ENCODE peak calls at places on chromosomes 11 and 22, in ten cellular contexts. I is AG09309, V is vagina, W is fibroblast of mammary gland, A is GM12878, S is heart right ventricle, M is astrocyte of the spinal cord, C is psoas muscle, J is fibroblast of lung, N is lower leg skin. P is an unnamed sample.

GRCh38 chr11:28838741-28839140 is 730.6 kb downstream of the METTL15 start:
- DNase-seq in I (no peak), V (no peak), W (peak), A (no peak), S (no peak), M (peak), C (no peak), J (peak), N (no peak), P (peak)

GRCh38 chr11:123054301-123055065 is 7.5 kb downstream of the HSPA8 start:
- DNase-seq in I (peak), V (no peak), W (peak), A (no peak), S (no peak), M (peak), C (no peak), J (peak), N (no peak), P (peak)

GRCh38 chr22:19523240-19524169 is 705 bp downstream of the CLDN5 start:
- DNase-seq in I (no peak), V (no peak), W (peak), A (no peak), S (no peak), M (peak), C (no peak), J (peak), N (no peak), P (no peak)

GRCh38 chr22:46574438-46574992 is 37.1 kb upstream of the CELSR1 start:
- DNase-seq in I (no peak), V (no peak), W (no peak), A (no peak), S (no peak), M (no peak), C (peak), J (no peak), N (peak), P (no peak)

GRCh38 chr22:44580756-44581435 is 82.9 kb upstream of the RTL6 start:
- DNase-seq in I (no peak), V (peak), W (no peak), A (no peak), S (no peak), M (no peak), C (no peak), J (no peak), N (peak), P (no peak)

GRCh38 chr22:44442186-44442465 is 55.9 kb downstream of the RTL6 start:
- DNase-seq in I (no peak), V (no peak), W (no peak), A (no peak), S (no peak), M (no peak), C (no peak), J (no peak), N (peak), P (no peak)

GRCh38 chr11:115052601-115053000 is 374.3 kb downstream of the NXPE2 start:
- DNase-seq in I (no peak), V (no peak), W (no peak), A (no peak), S (no peak), M (no peak), C (no peak), J (no peak), N (no peak), P (no peak)

GRCh38 chr11:61509058-61510029 is 795 bp downstream of the LRRC10B start:
- DNase-seq in I (peak), V (no peak), W (peak), A (no peak), S (peak), M (peak), C (peak), J (peak), N (no peak), P (peak)

GRCh38 chr22:17205432-17205831 is 13.8 kb downstream of the ADA2 start:
- DNase-seq in I (no peak), V (no peak), W (no peak), A (no peak), S (no peak), M (no peak), C (peak), J (no peak), N (no peak), P (no peak)

GRCh38 chr22:41286639-41287091 is 678 bp upstream of the RANGAP1 start:
- DNase-seq in I (no peak), V (no peak), W (peak), A (peak), S (no peak), M (no peak), C (no peak), J (peak), N (no peak), P (peak)

GRCh38 chr22:46726066-46726985 is 11.7 kb downstream of the CERK start:
- DNase-seq in I (no peak), V (no peak), W (peak), A (no peak), S (no peak), M (peak), C (no peak), J (no peak), N (no peak), P (no peak)

GRCh38 chr11:19968860-19969259 is 191.4 kb downstream of the DBX1 start:
- DNase-seq in I (no peak), V (no peak), W (no peak), A (no peak), S (no peak), M (no peak), C (no peak), J (no peak), N (no peak), P (no peak)

GRCh38 chr11:44634401-44635281 is 69.2 kb downstream of the CD82 start:
- DNase-seq in I (no peak), V (no peak), W (peak), A (no peak), S (peak), M (peak), C (peak), J (peak), N (peak), P (peak)

GRCh38 chr22:38706101-38706884 is 549 bp downstream of the GTPBP1 start:
- DNase-seq in I (no peak), V (no peak), W (peak), A (no peak), S (no peak), M (peak), C (peak), J (peak), N (peak), P (no peak)

GRCh38 chr11:114230031-114230430 is 66.2 kb upstream of the NNMT start:
- DNase-seq in I (no peak), V (no peak), W (no peak), A (no peak), S (no peak), M (no peak), C (no peak), J (no peak), N (no peak), P (no peak)

GRCh38 chr11:59263225-59263894 is 50.6 kb upstream of the MPEG1 start:
- DNase-seq in I (no peak), V (no peak), W (no peak), A (no peak), S (no peak), M (no peak), C (no peak), J (no peak), N (no peak), P (no peak)

GRCh38 chr22:43377486-43377995 is 34.3 kb upstream of the MPPED1 start:
- DNase-seq in I (no peak), V (no peak), W (no peak), A (no peak), S (no peak), M (no peak), C (no peak), J (peak), N (no peak), P (peak)

GRCh38 chr11:117834068-117834810 is 9.7 kb upstream of the FXYD2 start:
- DNase-seq in I (no peak), V (no peak), W (no peak), A (no peak), S (no peak), M (no peak), C (no peak), J (no peak), N (peak), P (no peak)

GRCh38 chr11:128548655-128549255 is 38.6 kb downstream of the ETS1 start:
- DNase-seq in I (no peak), V (no peak), W (peak), A (no peak), S (peak), M (no peak), C (peak), J (peak), N (peak), P (no peak)

GRCh38 chr11:86247608-86248007 is 3.1 kb downstream of the EED start:
- DNase-seq in I (no peak), V (no peak), W (no peak), A (no peak), S (no peak), M (no peak), C (no peak), J (no peak), N (no peak), P (no peak)

GRCh38 chr22:22748297-22748743 is 103.9 kb downstream of the GGTLC2 start:
- DNase-seq in I (peak), V (peak), W (peak), A (no peak), S (no peak), M (peak), C (no peak), J (peak), N (peak), P (peak)

GRCh38 chr22:20062043-20062765 is 17.8 kb upstream of the DGCR8 start:
- DNase-seq in I (no peak), V (no peak), W (no peak), A (no peak), S (no peak), M (no peak), C (no peak), J (no peak), N (no peak), P (no peak)

GRCh38 chr11:119044708-119045107 is 12.3 kb downstream of the HYOU1 start:
- DNase-seq in I (no peak), V (no peak), W (no peak), A (no peak), S (no peak), M (no peak), C (no peak), J (no peak), N (no peak), P (no peak)
- TF ChIP-seq CTCF in I (no peak), V (peak), W (no peak), A (peak), S (no peak), M (peak), C (no peak), J (no peak), N (no peak), P (peak)

DNA sequence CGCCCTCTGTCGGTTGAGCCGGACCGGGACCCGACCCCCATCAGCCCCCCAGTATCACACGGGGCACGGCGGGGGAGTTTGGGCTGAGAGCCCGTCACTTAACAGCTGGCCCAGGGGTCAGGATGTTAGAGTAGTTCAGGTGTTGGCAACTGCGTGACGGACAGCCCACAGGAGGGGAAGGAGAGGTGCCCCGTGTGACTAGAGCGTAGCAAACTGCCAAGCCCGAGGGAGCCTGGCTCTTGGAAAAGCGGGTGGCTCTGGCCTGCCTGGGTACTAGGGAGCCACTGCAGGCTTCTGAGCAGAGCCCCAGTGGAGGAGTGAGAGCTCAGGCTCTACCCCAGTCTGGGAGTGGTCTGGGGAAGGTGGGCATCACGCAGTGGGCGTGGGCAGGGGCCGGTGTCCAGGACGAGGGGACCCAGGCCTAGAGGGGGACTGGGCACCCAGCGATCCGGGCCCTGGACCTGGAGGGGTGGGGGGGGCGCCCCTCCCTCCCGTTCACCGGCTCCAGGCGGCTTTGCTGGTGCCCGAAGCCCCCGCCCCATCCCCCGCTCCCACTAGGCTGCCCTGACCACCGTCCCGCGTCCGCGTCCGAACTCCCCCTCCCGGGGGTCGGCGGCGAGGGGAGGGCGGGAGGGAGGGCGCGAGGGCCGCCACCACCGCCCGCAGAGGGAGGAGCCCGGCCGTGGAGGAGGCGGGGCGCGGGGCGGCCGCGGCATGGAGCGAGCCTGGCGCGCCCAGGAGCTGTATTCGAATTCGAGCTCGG is 24.4 kb downstream of the SHANK3 start:
- DNase-seq in I (no peak), V (no peak), W (no peak), A (no peak), S (peak), M (no peak), C (peak), J (no peak), N (peak), P (no peak)
- H3K4me3 ChIP-seq in I (peak), V (peak), W (peak), A (no peak), S (peak), M (peak), C (peak), J (peak), N (no peak), P (peak)

GRCh38 chr11:116243975-116244374 is 528.8 kb downstream of the BUD13 start:
- DNase-seq in I (no peak), V (no peak), W (no peak), A (no peak), S (no peak), M (no peak), C (no peak), J (no peak), N (no peak), P (no peak)

GRCh38 chr11:116255234-116255953 is 517.4 kb downstream of the BUD13 start:
- DNase-seq in I (no peak), V (no peak), W (no peak), A (no peak), S (no peak), M (no peak), C (no peak), J (no peak), N (no peak), P (no peak)

GRCh38 chr11:116244425-116244824 is 528.4 kb downstream of the BUD13 start:
- DNase-seq in I (no peak), V (no peak), W (no peak), A (no peak), S (no peak), M (no peak), C (no peak), J (no peak), N (no peak), P (no peak)

GRCh38 chr11:116244889-116245288 is 527.9 kb downstream of the BUD13 start:
- DNase-seq in I (no peak), V (no peak), W (no peak), A (no peak), S (no peak), M (no peak), C (no peak), J (no peak), N (no peak), P (no peak)

GRCh38 chr11:116249561-116249960 is 523.2 kb downstream of the BUD13 start:
- DNase-seq in I (no peak), V (no peak), W (no peak), A (no peak), S (no peak), M (no peak), C (no peak), J (no peak), N (no peak), P (no peak)
- TF ChIP-seq CTCF in I (no peak), V (no peak), W (no peak), A (no peak), S (no peak), M (no peak), C (no peak), J (no peak), N (no peak), P (no peak)

DNA sequence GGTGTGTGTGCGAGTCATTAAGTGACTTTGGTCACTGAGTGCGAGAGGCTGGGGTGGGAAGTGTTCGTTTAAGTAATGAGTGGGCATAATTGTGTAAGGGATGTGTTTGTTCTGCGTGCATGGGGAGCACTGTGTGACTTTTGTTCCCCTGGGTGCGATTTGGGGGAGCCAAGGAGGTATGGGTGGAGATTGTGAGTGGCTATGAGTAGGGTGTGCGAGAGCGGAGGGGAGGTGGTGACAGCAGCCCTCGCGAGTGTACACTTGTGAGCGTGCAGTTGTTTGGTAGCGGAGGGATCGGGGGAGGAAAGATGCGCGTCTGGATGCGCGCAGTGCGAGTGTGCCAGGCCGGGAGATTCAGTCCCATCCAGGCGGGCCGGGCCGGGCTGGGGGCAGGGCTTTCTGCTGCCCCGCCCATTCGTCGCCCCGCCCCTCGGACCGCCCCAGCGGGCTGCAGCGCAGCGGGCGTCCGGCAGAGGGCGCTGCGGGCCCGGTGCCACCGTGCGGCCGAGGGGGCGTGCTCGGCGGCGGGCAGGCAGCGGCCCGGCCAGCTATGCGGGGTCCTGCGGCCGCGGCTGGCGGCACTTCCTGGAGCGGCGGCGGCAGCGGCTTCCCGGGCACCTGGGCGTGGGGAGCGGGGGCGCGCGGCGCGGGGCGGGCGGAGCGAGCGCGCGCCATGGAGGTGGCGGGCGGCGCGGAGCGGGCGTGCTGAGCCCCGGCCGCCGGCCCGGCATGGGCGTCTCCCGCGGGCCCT is at the start of gene DGKZ:
- DNase-seq in I (no peak), V (no peak), W (peak), A (no peak), S (peak), M (peak), C (peak), J (peak), N (peak), P (peak)
- H3K4me3 ChIP-seq in I (peak), V (peak), W (peak), A (peak), S (peak), M (peak), C (peak), J (peak), N (peak), P (peak)

GRCh38 chr11:83285771-83286528 is at the start of gene CCDC90B:
- DNase-seq in I (peak), V (no peak), W (peak), A (peak), S (peak), M (peak), C (peak), J (peak), N (peak), P (peak)
- TF ChIP-seq CTCF in I (peak), V (no peak), W (peak), A (no peak), S (no peak), M (peak), C (no peak), J (no peak), N (no peak), P (peak)

GRCh38 chr11:3165916-3166267 is 782 bp upstream of the OSBPL5 start:
- DNase-seq in I (no peak), V (no peak), W (no peak), A (no peak), S (no peak), M (no peak), C (peak), J (no peak), N (no peak), P (no peak)
- H3K4me3 ChIP-seq in I (no peak), V (peak), W (no peak), A (no peak), S (peak), M (no peak), C (peak), J (no peak), N (no peak), P (no peak)

GRCh38 chr11:83093634-83094033 is 21.9 kb upstream of the RAB30 start:
- DNase-seq in I (no peak), V (no peak), W (no peak), A (no peak), S (no peak), M (no peak), C (no peak), J (no peak), N (no peak), P (no peak)

GRCh38 chr11:83092488-83093384 is 21.0 kb upstream of the RAB30 start:
- DNase-seq in I (no peak), V (no peak), W (no peak), A (no peak), S (no peak), M (peak), C (peak), J (peak), N (no peak), P (no peak)

GRCh38 chr11:83087035-83087434 is 15.3 kb upstream of the RAB30 start:
- DNase-seq in I (no peak), V (no peak), W (peak), A (no peak), S (no peak), M (peak), C (no peak), J (peak), N (no peak), P (no peak)

DNA sequence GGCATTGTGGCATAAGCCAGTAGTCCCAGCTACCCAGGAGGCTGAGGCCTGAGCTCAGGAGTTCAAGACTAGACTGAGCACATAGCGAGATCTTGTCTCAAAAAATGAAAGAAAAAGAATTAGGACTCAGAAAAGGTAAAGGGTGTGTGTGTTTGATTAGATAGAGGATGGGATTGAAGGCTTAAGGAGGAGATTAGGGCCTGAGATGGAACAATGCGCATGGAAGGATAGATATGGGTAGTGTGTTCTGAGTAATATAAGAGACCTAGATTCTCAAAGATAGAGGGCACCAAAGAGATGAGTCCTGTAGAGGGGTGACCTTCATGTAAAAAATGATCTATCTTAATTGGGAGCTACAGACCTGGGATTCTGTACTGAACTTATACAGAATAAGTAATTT is 17.3 kb upstream of the RAB30 start:
- DNase-seq in I (no peak), V (no peak), W (no peak), A (no peak), S (no peak), M (no peak), C (no peak), J (no peak), N (no peak), P (no peak)
- TF ChIP-seq CTCF in I (no peak), V (no peak), W (peak), A (no peak), S (no peak), M (no peak), C (no peak), J (no peak), N (no peak), P (peak)